ENCODE peak calls at places on chromosomes 6 and 20, in nine cellular contexts. One of them, this sample, is unnamed.
A peak's percentile ranks its signal among the peaks of the same experiment; 100 is the strongest.

GRCh38 chr6:104537185-104537584 is 322.5 kb downstream of the HACE1 start:
- DNase-seq in esophagus squamous epithelium: no peak
- DNase-seq in upper lobe of right lung: no peak
- DNase-seq in hepatocyte: no peak
- DNase-seq in ascending aorta: no peak
- DNase-seq in psoas muscle: no peak
- DNase-seq in GM23248: peak; percentile 63
- DNase-seq in mesenchymal stem cell: peak; percentile 93
- DNase-seq in mucosa of descending colon: no peak
- DNase-seq in this sample: no peak

GRCh38 chr20:4320284-4320683 is 304.9 kb upstream of the RNF24 start:
- DNase-seq in GM23248: no peak
- DNase-seq in esophagus squamous epithelium: no peak
- DNase-seq in psoas muscle: no peak
- DNase-seq in mucosa of descending colon: no peak
- DNase-seq in hepatocyte: no peak
- DNase-seq in mesenchymal stem cell: no peak
- DNase-seq in ascending aorta: peak; percentile 70
- DNase-seq in upper lobe of right lung: no peak
- DNase-seq in this sample: no peak

GRCh38 chr6:87756858-87757257 is 54.8 kb upstream of the AKIRIN2 start:
- DNase-seq in hepatocyte: no peak
- DNase-seq in mesenchymal stem cell: peak; percentile 46
- DNase-seq in upper lobe of right lung: no peak
- DNase-seq in mucosa of descending colon: peak; percentile 23
- DNase-seq in esophagus squamous epithelium: no peak
- DNase-seq in GM23248: peak; percentile 92
- DNase-seq in psoas muscle: no peak
- DNase-seq in ascending aorta: peak; percentile 70
- DNase-seq in this sample: peak; percentile 17

GRCh38 chr6:157877573-157878011 is 54.5 kb downstream of the SNX9 start:
- DNase-seq in mucosa of descending colon: no peak
- DNase-seq in mesenchymal stem cell: no peak
- DNase-seq in upper lobe of right lung: no peak
- DNase-seq in esophagus squamous epithelium: no peak
- DNase-seq in psoas muscle: no peak
- DNase-seq in GM23248: peak; percentile 47
- DNase-seq in hepatocyte: no peak
- DNase-seq in ascending aorta: no peak
- DNase-seq in this sample: no peak

GRCh38 chr20:2919518-2920245 is 46.4 kb downstream of the PTPRA start:
- DNase-seq in mesenchymal stem cell: no peak
- DNase-seq in ascending aorta: no peak
- DNase-seq in GM23248: peak; percentile 25
- DNase-seq in psoas muscle: no peak
- DNase-seq in mucosa of descending colon: peak; percentile 60
- DNase-seq in hepatocyte: peak; percentile 16
- DNase-seq in esophagus squamous epithelium: no peak
- DNase-seq in upper lobe of right lung: no peak
- DNase-seq in this sample: no peak

GRCh38 chr6:139452176-139452876 is 77.9 kb upstream of the CITED2 start:
- DNase-seq in mucosa of descending colon: no peak
- DNase-seq in psoas muscle: no peak
- DNase-seq in hepatocyte: no peak
- DNase-seq in upper lobe of right lung: no peak
- DNase-seq in esophagus squamous epithelium: no peak
- DNase-seq in mesenchymal stem cell: no peak
- DNase-seq in ascending aorta: no peak
- DNase-seq in GM23248: peak; percentile 26
- DNase-seq in this sample: peak; percentile 60

GRCh38 chr20:33370296-33370695 is 31.0 kb downstream of the CDK5RAP1 start:
- DNase-seq in hepatocyte: no peak
- DNase-seq in mucosa of descending colon: peak; percentile 22
- DNase-seq in ascending aorta: peak; percentile 70
- DNase-seq in upper lobe of right lung: no peak
- DNase-seq in mesenchymal stem cell: no peak
- DNase-seq in esophagus squamous epithelium: no peak
- DNase-seq in psoas muscle: no peak
- DNase-seq in GM23248: no peak
- DNase-seq in this sample: no peak

GRCh38 chr20:1434571-1435336 is 31.9 kb downstream of the NSFL1C start:
- DNase-seq in ascending aorta: no peak
- DNase-seq in mesenchymal stem cell: peak; percentile 97
- DNase-seq in GM23248: peak; percentile 91
- DNase-seq in psoas muscle: no peak
- DNase-seq in mucosa of descending colon: peak; percentile 60
- DNase-seq in esophagus squamous epithelium: peak; percentile 12
- DNase-seq in hepatocyte: no peak
- DNase-seq in upper lobe of right lung: no peak
- DNase-seq in this sample: no peak

GRCh38 chr6:149080511-149080910 is 237.0 kb upstream of the TAB2 start:
- DNase-seq in mucosa of descending colon: no peak
- DNase-seq in psoas muscle: no peak
- DNase-seq in GM23248: peak; percentile 72
- DNase-seq in ascending aorta: no peak
- DNase-seq in hepatocyte: no peak
- DNase-seq in upper lobe of right lung: no peak
- DNase-seq in esophagus squamous epithelium: no peak
- DNase-seq in mesenchymal stem cell: peak; percentile 38
- DNase-seq in this sample: no peak

GRCh38 chr6:149081281-149081680 is 236.2 kb upstream of the TAB2 start:
- DNase-seq in hepatocyte: no peak
- DNase-seq in GM23248: peak; percentile 27
- DNase-seq in upper lobe of right lung: no peak
- DNase-seq in ascending aorta: no peak
- DNase-seq in mucosa of descending colon: no peak
- DNase-seq in esophagus squamous epithelium: no peak
- DNase-seq in mesenchymal stem cell: no peak
- DNase-seq in psoas muscle: no peak
- DNase-seq in this sample: no peak

GRCh38 chr6:149079456-149079855 is 238.1 kb upstream of the TAB2 start:
- DNase-seq in mesenchymal stem cell: no peak
- DNase-seq in ascending aorta: no peak
- DNase-seq in mucosa of descending colon: no peak
- DNase-seq in upper lobe of right lung: no peak
- DNase-seq in hepatocyte: no peak
- DNase-seq in esophagus squamous epithelium: no peak
- DNase-seq in psoas muscle: no peak
- DNase-seq in GM23248: no peak
- DNase-seq in this sample: no peak

GRCh38 chr6:149078383-149078782 is 239.1 kb upstream of the TAB2 start:
- DNase-seq in GM23248: no peak
- DNase-seq in hepatocyte: no peak
- DNase-seq in mesenchymal stem cell: no peak
- DNase-seq in ascending aorta: no peak
- DNase-seq in psoas muscle: no peak
- DNase-seq in esophagus squamous epithelium: no peak
- DNase-seq in mucosa of descending colon: no peak
- DNase-seq in upper lobe of right lung: no peak
- DNase-seq in this sample: no peak

DNA sequence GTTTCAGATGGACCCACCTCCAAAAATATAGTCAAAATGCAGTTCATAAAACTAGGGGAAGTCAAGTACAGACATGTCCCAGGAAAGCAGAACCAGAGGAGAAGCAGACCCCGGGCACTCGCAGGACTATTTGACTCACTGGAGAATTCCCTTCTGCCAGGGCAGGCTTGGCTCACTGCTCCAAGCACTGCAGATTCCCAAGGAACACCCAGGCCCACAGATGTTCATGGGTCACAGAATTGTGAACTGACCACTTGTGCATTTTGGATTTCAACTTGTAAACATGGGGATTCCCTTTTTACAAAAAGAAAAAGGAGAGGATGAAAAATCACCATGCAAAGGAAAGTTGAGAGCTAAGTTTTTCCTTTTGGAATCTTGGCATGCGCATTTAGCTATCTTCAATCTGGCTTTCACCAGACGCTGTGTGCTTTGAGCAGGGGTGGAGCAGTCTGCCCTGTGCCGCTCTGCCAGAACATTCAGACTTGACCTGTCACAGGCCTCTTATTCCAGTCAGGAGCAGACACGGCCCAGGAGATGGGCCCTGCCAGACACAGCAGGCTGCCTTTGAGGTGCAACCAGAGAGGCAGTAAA is 237.5 kb upstream of the TAB2 start:
- DNase-seq in hepatocyte: peak; percentile 41
- DNase-seq in psoas muscle: peak; percentile 73
- DNase-seq in mucosa of descending colon: no peak
- DNase-seq in ascending aorta: peak; percentile 77
- DNase-seq in upper lobe of right lung: no peak
- DNase-seq in GM23248: peak; percentile 78
- DNase-seq in mesenchymal stem cell: peak; percentile 58
- DNase-seq in esophagus squamous epithelium: no peak
- DNase-seq in this sample: no peak
- H3K4me1 ChIP-seq in hepatocyte: peaks cover 32% of the 10 kb centered on the region
- H3K4me1 ChIP-seq in psoas muscle: no peaks in the 10 kb centered on the region
- H3K4me1 ChIP-seq in mucosa of descending colon: no peaks in the 10 kb centered on the region
- H3K4me1 ChIP-seq in ascending aorta: peaks cover 41% of the 10 kb centered on the region
- H3K4me1 ChIP-seq in upper lobe of right lung: peaks cover 7% of the 10 kb centered on the region
- H3K4me1 ChIP-seq in GM23248: peaks cover 37% of the 10 kb centered on the region
- H3K4me1 ChIP-seq in mesenchymal stem cell: peaks cover 13% of the 10 kb centered on the region
- H3K4me1 ChIP-seq in esophagus squamous epithelium: peaks cover 29% of the 10 kb centered on the region
- H3K4me1 ChIP-seq in this sample: no peaks in the 10 kb centered on the region

GRCh38 chr20:18537651-18538050 is 29.6 kb upstream of the SMIM26 start:
- DNase-seq in mesenchymal stem cell: no peak
- DNase-seq in GM23248: peak; percentile 57
- DNase-seq in upper lobe of right lung: no peak
- DNase-seq in hepatocyte: no peak
- DNase-seq in mucosa of descending colon: no peak
- DNase-seq in esophagus squamous epithelium: no peak
- DNase-seq in psoas muscle: no peak
- DNase-seq in ascending aorta: no peak
- DNase-seq in this sample: no peak

GRCh38 chr20:18532626-18533025 is 24.9 kb downstream of the SEC23B start:
- DNase-seq in ascending aorta: no peak
- DNase-seq in GM23248: no peak
- DNase-seq in esophagus squamous epithelium: no peak
- DNase-seq in mucosa of descending colon: no peak
- DNase-seq in hepatocyte: no peak
- DNase-seq in upper lobe of right lung: no peak
- DNase-seq in mesenchymal stem cell: no peak
- DNase-seq in psoas muscle: no peak
- DNase-seq in this sample: no peak

GRCh38 chr20:18533491-18533890 is 25.8 kb downstream of the SEC23B start:
- DNase-seq in upper lobe of right lung: no peak
- DNase-seq in mesenchymal stem cell: no peak
- DNase-seq in psoas muscle: no peak
- DNase-seq in hepatocyte: no peak
- DNase-seq in GM23248: no peak
- DNase-seq in esophagus squamous epithelium: no peak
- DNase-seq in ascending aorta: no peak
- DNase-seq in mucosa of descending colon: no peak
- DNase-seq in this sample: no peak

GRCh38 chr20:18533978-18534644 is 26.4 kb downstream of the SEC23B start:
- DNase-seq in mesenchymal stem cell: no peak
- DNase-seq in GM23248: no peak
- DNase-seq in upper lobe of right lung: no peak
- DNase-seq in esophagus squamous epithelium: no peak
- DNase-seq in ascending aorta: no peak
- DNase-seq in psoas muscle: no peak
- DNase-seq in hepatocyte: no peak
- DNase-seq in mucosa of descending colon: no peak
- DNase-seq in this sample: no peak
- H3K36me3 ChIP-seq in mesenchymal stem cell: peaks cover 78% of the 10 kb centered on the region
- H3K36me3 ChIP-seq in GM23248: peaks cover 35% of the 10 kb centered on the region
- H3K36me3 ChIP-seq in upper lobe of right lung: peaks cover 77% of the 10 kb centered on the region
- H3K36me3 ChIP-seq in esophagus squamous epithelium: peaks cover 44% of the 10 kb centered on the region
- H3K36me3 ChIP-seq in ascending aorta: peaks cover 83% of the 10 kb centered on the region
- H3K36me3 ChIP-seq in psoas muscle: peaks cover 85% of the 10 kb centered on the region
- H3K36me3 ChIP-seq in hepatocyte: peaks cover 7% of the 10 kb centered on the region
- H3K36me3 ChIP-seq in mucosa of descending colon: no peaks in the 10 kb centered on the region
- H3K36me3 ChIP-seq in this sample: peaks cover 36% of the 10 kb centered on the region

GRCh38 chr6:29792123-29793035 is 35.2 kb upstream of the HLA-G start:
- DNase-seq in ascending aorta: peak; percentile 77
- DNase-seq in psoas muscle: peak; percentile 78
- DNase-seq in upper lobe of right lung: peak; percentile 91
- DNase-seq in mucosa of descending colon: peak; percentile 74
- DNase-seq in esophagus squamous epithelium: no peak
- DNase-seq in hepatocyte: peak; percentile 59
- DNase-seq in mesenchymal stem cell: no peak
- DNase-seq in GM23248: peak; percentile 76
- DNase-seq in this sample: peak; percentile 24

GRCh38 chr6:29791786-29792122 is 35.9 kb upstream of the HLA-G start:
- DNase-seq in GM23248: peak; percentile 32
- DNase-seq in esophagus squamous epithelium: no peak
- DNase-seq in hepatocyte: no peak
- DNase-seq in psoas muscle: no peak
- DNase-seq in mucosa of descending colon: no peak
- DNase-seq in ascending aorta: no peak
- DNase-seq in mesenchymal stem cell: no peak
- DNase-seq in upper lobe of right lung: no peak
- DNase-seq in this sample: no peak

GRCh38 chr6:29793796-29794195 is 33.8 kb upstream of the HLA-G start:
- DNase-seq in ascending aorta: no peak
- DNase-seq in psoas muscle: no peak
- DNase-seq in mucosa of descending colon: no peak
- DNase-seq in esophagus squamous epithelium: no peak
- DNase-seq in mesenchymal stem cell: no peak
- DNase-seq in upper lobe of right lung: no peak
- DNase-seq in hepatocyte: no peak
- DNase-seq in GM23248: no peak
- DNase-seq in this sample: no peak

GRCh38 chr6:29791162-29791561 is 36.5 kb upstream of the HLA-G start:
- DNase-seq in psoas muscle: no peak
- DNase-seq in mesenchymal stem cell: peak; percentile 8
- DNase-seq in mucosa of descending colon: no peak
- DNase-seq in esophagus squamous epithelium: no peak
- DNase-seq in upper lobe of right lung: no peak
- DNase-seq in ascending aorta: no peak
- DNase-seq in GM23248: peak; percentile 33
- DNase-seq in hepatocyte: no peak
- DNase-seq in this sample: no peak

GRCh38 chr6:29793036-29793356 is 34.6 kb upstream of the HLA-G start:
- DNase-seq in ascending aorta: no peak
- DNase-seq in hepatocyte: no peak
- DNase-seq in esophagus squamous epithelium: no peak
- DNase-seq in mesenchymal stem cell: no peak
- DNase-seq in GM23248: no peak
- DNase-seq in upper lobe of right lung: no peak
- DNase-seq in mucosa of descending colon: no peak
- DNase-seq in psoas muscle: no peak
- DNase-seq in this sample: no peak
- H3K4me3 ChIP-seq in ascending aorta: peak overlapping the region; percentile 69
- H3K4me3 ChIP-seq in hepatocyte: peak overlapping the region; percentile 63
- H3K4me3 ChIP-seq in esophagus squamous epithelium: peak overlapping the region; percentile 67
- H3K4me3 ChIP-seq in mesenchymal stem cell: peak overlapping the region; percentile 83
- H3K4me3 ChIP-seq in GM23248: peak overlapping the region; percentile 71
- H3K4me3 ChIP-seq in upper lobe of right lung: peak overlapping the region; percentile 78
- H3K4me3 ChIP-seq in mucosa of descending colon: no peak overlapping the region
- H3K4me3 ChIP-seq in psoas muscle: peak overlapping the region; percentile 70
- H3K4me3 ChIP-seq in this sample: peak overlapping the region; percentile 46

GRCh38 chr20:8144282-8145245 is 12.5 kb downstream of the PLCB1 start:
- DNase-seq in hepatocyte: no peak
- DNase-seq in GM23248: peak; percentile 65
- DNase-seq in mesenchymal stem cell: peak; percentile 72
- DNase-seq in mucosa of descending colon: no peak
- DNase-seq in upper lobe of right lung: no peak
- DNase-seq in esophagus squamous epithelium: no peak
- DNase-seq in psoas muscle: no peak
- DNase-seq in ascending aorta: no peak
- DNase-seq in this sample: peak; percentile 94

GRCh38 chr20:8139899-8140298 is 7.8 kb downstream of the PLCB1 start:
- DNase-seq in upper lobe of right lung: no peak
- DNase-seq in esophagus squamous epithelium: no peak
- DNase-seq in GM23248: no peak
- DNase-seq in hepatocyte: no peak
- DNase-seq in mesenchymal stem cell: no peak
- DNase-seq in ascending aorta: no peak
- DNase-seq in psoas muscle: no peak
- DNase-seq in mucosa of descending colon: no peak
- DNase-seq in this sample: no peak

GRCh38 chr20:8145246-8145639 is 13.2 kb downstream of the PLCB1 start:
- DNase-seq in upper lobe of right lung: no peak
- DNase-seq in mucosa of descending colon: no peak
- DNase-seq in mesenchymal stem cell: no peak
- DNase-seq in esophagus squamous epithelium: no peak
- DNase-seq in ascending aorta: no peak
- DNase-seq in psoas muscle: no peak
- DNase-seq in hepatocyte: no peak
- DNase-seq in GM23248: no peak
- DNase-seq in this sample: no peak

GRCh38 chr20:8147476-8147875 is 15.4 kb downstream of the PLCB1 start:
- DNase-seq in mucosa of descending colon: no peak
- DNase-seq in upper lobe of right lung: no peak
- DNase-seq in ascending aorta: no peak
- DNase-seq in GM23248: no peak
- DNase-seq in psoas muscle: no peak
- DNase-seq in mesenchymal stem cell: no peak
- DNase-seq in hepatocyte: no peak
- DNase-seq in esophagus squamous epithelium: no peak
- DNase-seq in this sample: no peak

DNA sequence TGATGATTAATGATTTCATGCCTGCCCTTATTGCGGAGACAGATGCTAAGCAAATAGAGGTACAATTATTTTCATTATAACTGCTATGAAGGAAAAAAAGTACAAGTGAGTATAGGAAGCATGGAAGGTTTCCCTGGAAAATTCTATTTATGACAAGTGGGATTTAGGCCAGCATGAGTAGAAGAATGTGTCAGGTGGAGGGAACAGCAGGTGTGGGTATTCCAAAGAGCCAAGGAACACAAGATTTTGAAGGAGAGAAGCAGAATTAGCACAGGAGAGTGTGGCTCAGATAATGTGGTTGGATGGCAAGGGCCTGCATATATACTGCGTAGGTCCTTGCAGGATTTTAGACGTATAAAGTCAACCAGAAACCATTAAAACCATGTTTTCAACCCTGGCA is 11.4 kb downstream of the PLCB1 start:
- DNase-seq in esophagus squamous epithelium: no peak
- DNase-seq in hepatocyte: no peak
- DNase-seq in mucosa of descending colon: no peak
- DNase-seq in mesenchymal stem cell: no peak
- DNase-seq in upper lobe of right lung: no peak
- DNase-seq in psoas muscle: no peak
- DNase-seq in GM23248: no peak
- DNase-seq in ascending aorta: no peak
- DNase-seq in this sample: no peak
- H3K4me1 ChIP-seq in esophagus squamous epithelium: peaks cover 8% of the 10 kb centered on the region
- H3K4me1 ChIP-seq in hepatocyte: no peaks in the 10 kb centered on the region
- H3K4me1 ChIP-seq in mucosa of descending colon: no peaks in the 10 kb centered on the region
- H3K4me1 ChIP-seq in mesenchymal stem cell: peaks cover 2% of the 10 kb centered on the region
- H3K4me1 ChIP-seq in upper lobe of right lung: no peaks in the 10 kb centered on the region
- H3K4me1 ChIP-seq in psoas muscle: peaks cover 5% of the 10 kb centered on the region
- H3K4me1 ChIP-seq in GM23248: peaks cover 5% of the 10 kb centered on the region
- H3K4me1 ChIP-seq in ascending aorta: peaks cover 4% of the 10 kb centered on the region
- H3K4me1 ChIP-seq in this sample: peaks cover 41% of the 10 kb centered on the region

This sample was measured in A673.